ENCODE peak calls at places on chromosomes 12 and 14, in five cellular contexts. K, B, N, J and I are unnamed samples.

GRCh38 chr14:60217713-60218112 is 31.3 kb upstream of the PPM1A start:
- DNase-seq in K (no peak), B (no peak), N (no peak), J (no peak), I (no peak)

GRCh38 chr14:89748004-89748403 is 206.5 kb downstream of the EFCAB11 start:
- DNase-seq in K (no peak), B (peak), N (no peak), J (no peak), I (no peak)

GRCh38 chr12:124512667-124513296 is 54.6 kb downstream of the NCOR2 start:
- DNase-seq in K (no peak), B (peak), N (peak), J (peak), I (peak)

GRCh38 chr12:46660276-46660675 is 165.5 kb downstream of the SLC38A4 start:
- DNase-seq in K (no peak), B (peak), N (no peak), J (no peak), I (no peak)

GRCh38 chr14:58027904-58028303 is 124.1 kb downstream of the ARMH4 start:
- DNase-seq in K (no peak), B (no peak), N (no peak), J (no peak), I (no peak)

GRCh38 chr12:132284071-132284492 is 45.3 kb downstream of the GALNT9 start:
- DNase-seq in K (no peak), B (peak), N (no peak), J (no peak), I (peak)

GRCh38 chr14:91870001-91870400 is 2.7 kb upstream of the TC2N start:
- DNase-seq in K (no peak), B (no peak), N (no peak), J (no peak), I (no peak)

GRCh38 chr12:67716817-67717216 is 68.3 kb downstream of the DYRK2 start:
- DNase-seq in K (no peak), B (peak), N (no peak), J (no peak), I (no peak)

GRCh38 chr14:76876076-76876475 is 49.9 kb downstream of the LRRC74A start:
- DNase-seq in K (no peak), B (peak), N (peak), J (peak), I (peak)

GRCh38 chr12:90589966-90590365 is 365.0 kb downstream of the CCER1 start:
- DNase-seq in K (no peak), B (no peak), N (no peak), J (no peak), I (no peak)

GRCh38 chr12:90593596-90594290 is 361.2 kb downstream of the CCER1 start:
- DNase-seq in K (no peak), B (peak), N (no peak), J (no peak), I (no peak)
- TF ChIP-seq SMC3 in K (no peak), B (no peak), N (no peak), J (no peak), I (no peak)

GRCh38 chr12:127192391-127192790 is 1074.6 kb upstream of the TMEM132C start:
- DNase-seq in K (no peak), B (no peak), N (no peak), J (no peak), I (no peak)

GRCh38 chr12:127189992-127190391 is 1077.0 kb upstream of the TMEM132C start:
- DNase-seq in K (no peak), B (no peak), N (no peak), J (no peak), I (no peak)

GRCh38 chr12:127194176-127194575 is 1072.8 kb upstream of the TMEM132C start:
- DNase-seq in K (no peak), B (no peak), N (no peak), J (no peak), I (no peak)

GRCh38 chr12:127193341-127193740 is 1073.6 kb upstream of the TMEM132C start:
- DNase-seq in K (no peak), B (no peak), N (no peak), J (no peak), I (no peak)

GRCh38 chr12:127191124-127191523 is 1075.8 kb upstream of the TMEM132C start:
- DNase-seq in K (no peak), B (peak), N (no peak), J (no peak), I (no peak)
- TF ChIP-seq SMC3 in K (no peak), B (no peak), N (no peak), J (no peak), I (no peak)

GRCh38 chr12:104825408-104825807 is 132.7 kb downstream of the SLC41A2 start:
- DNase-seq in K (no peak), B (peak), N (peak), J (no peak), I (peak)
- TF ChIP-seq SMC3 in K (peak), B (peak), N (peak), J (no peak), I (no peak)

DNA sequence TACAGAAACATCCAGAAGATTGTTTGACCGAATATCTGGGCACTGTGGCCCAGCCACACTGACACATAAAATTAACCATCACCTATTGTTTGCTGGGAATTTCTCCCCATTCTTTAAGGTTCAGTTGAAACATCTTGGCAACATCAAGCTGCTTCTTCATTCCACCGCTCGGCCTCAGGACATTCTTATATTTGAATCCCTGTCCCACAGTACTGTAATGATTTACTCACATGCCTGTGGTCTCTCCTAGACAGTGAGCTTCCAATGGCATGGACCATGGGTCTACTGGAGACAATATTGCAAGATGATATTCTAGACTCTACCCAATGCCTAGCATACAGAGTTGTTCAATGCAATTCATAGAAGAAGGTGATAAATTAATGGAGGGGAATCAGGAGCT is 56.1 kb downstream of the EMP1 start:
- DNase-seq in K (no peak), B (no peak), N (no peak), J (no peak), I (no peak)
- TF ChIP-seq SMC3 in K (no peak), B (no peak), N (no peak), J (no peak), I (no peak)

GRCh38 chr12:2456813-2457186 is 338.0 kb upstream of the FKBP4 start:
- DNase-seq in K (no peak), B (no peak), N (no peak), J (no peak), I (no peak)
- TF ChIP-seq SMC3 in K (no peak), B (no peak), N (no peak), J (no peak), I (no peak)

GRCh38 chr12:52757449-52758176 is 19.5 kb downstream of the KRT76 start:
- DNase-seq in K (no peak), B (no peak), N (no peak), J (no peak), I (no peak)

GRCh38 chr12:52756281-52756960 is 20.7 kb downstream of the KRT76 start:
- DNase-seq in K (no peak), B (no peak), N (no peak), J (no peak), I (no peak)

GRCh38 chr12:52753283-52753682 is 23.9 kb downstream of the KRT76 start:
- DNase-seq in K (no peak), B (no peak), N (no peak), J (no peak), I (no peak)

GRCh38 chr12:52754135-52754534 is 23.0 kb downstream of the KRT76 start:
- DNase-seq in K (no peak), B (no peak), N (no peak), J (no peak), I (no peak)

DNA sequence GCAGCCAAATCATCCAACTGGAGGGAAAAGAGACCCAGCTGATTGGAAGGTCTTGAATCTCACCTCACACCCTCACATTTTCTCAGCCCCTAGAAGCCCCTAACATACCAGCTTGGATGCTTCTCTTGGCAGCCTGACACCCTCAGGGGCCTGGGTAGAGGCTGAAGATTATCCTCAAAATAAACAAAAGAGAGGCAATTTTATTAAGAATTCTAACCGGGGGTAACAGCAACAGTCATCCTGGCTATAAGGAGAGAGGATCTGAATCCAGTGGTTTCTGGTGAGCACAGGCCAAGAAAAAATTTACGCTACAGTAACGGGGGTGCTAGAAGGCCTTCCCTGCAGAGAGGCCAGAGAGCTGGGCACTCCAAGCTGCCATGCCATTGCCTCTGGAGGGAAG is 21.6 kb downstream of the KRT76 start:
- DNase-seq in K (no peak), B (no peak), N (no peak), J (no peak), I (no peak)
- TF ChIP-seq SMC3 in K (no peak), B (no peak), N (no peak), J (no peak), I (no peak)

GRCh38 chr14:100274250-100274649 is 32.0 kb downstream of the SLC25A29 start:
- DNase-seq in K (no peak), B (no peak), N (no peak), J (no peak), I (no peak)
- TF ChIP-seq SMC3 in K (no peak), B (no peak), N (no peak), J (no peak), I (no peak)

GRCh38 chr12:90984114-90984513 is 20.7 kb downstream of the EPYC start:
- DNase-seq in K (no peak), B (no peak), N (no peak), J (no peak), I (no peak)
- TF ChIP-seq SMC3 in K (no peak), B (no peak), N (no peak), J (no peak), I (no peak)